ENCODE peak calls at places on chromosome 19, in six cellular contexts. P is left ventricle myocardium inferior; Y is SJSA1; Q is brain microvascular endothelial cell; H is CD4-positive, alpha-beta memory T cell; U is uterus. I is an unnamed sample.

GRCh38 chr19:42366676-42367075 is 23.4 kb downstream of the CNFN start:
- DNase-seq in P (no peak), Y (no peak), Q (no peak), H (no peak), U (no peak), I (no peak)

GRCh38 chr19:29387586-29387985 is 138.2 kb upstream of the VSTM2B start:
- DNase-seq in P (no peak), Y (no peak), Q (no peak), H (no peak), U (no peak), I (no peak)

GRCh38 chr19:57620673-57621348 is 6.8 kb downstream of the ZNF134 start:
- DNase-seq in P (no peak), Y (peak), Q (no peak), H (no peak), U (no peak), I (no peak)

GRCh38 chr19:49700563-49700962 is 9.6 kb downstream of the CPT1C start:
- DNase-seq in P (no peak), Y (no peak), Q (no peak), H (no peak), U (no peak), I (no peak)

GRCh38 chr19:11279505-11280236 is 16.3 kb upstream of the TSPAN16 start:
- DNase-seq in P (no peak), Y (peak), Q (no peak), H (peak), U (no peak), I (peak)

GRCh38 chr19:4063369-4064072 is 3.2 kb downstream of the ZBTB7A start:
- DNase-seq in P (no peak), Y (no peak), Q (no peak), H (no peak), U (no peak), I (no peak)

GRCh38 chr19:32404939-32405430 is 585 bp upstream of the DPY19L3 start:
- DNase-seq in P (peak), Y (no peak), Q (peak), H (no peak), U (peak), I (peak)

GRCh38 chr19:41330946-41331678 is 21.1 kb downstream of the CCDC97 start:
- DNase-seq in P (no peak), Y (no peak), Q (no peak), H (no peak), U (no peak), I (peak)

GRCh38 chr19:16199275-16199932 is 1.7 kb downstream of the AP1M1 start:
- DNase-seq in P (no peak), Y (no peak), Q (no peak), H (no peak), U (no peak), I (no peak)

GRCh38 chr19:44807162-44807561 is 1.7 kb upstream of the BCAM start:
- DNase-seq in P (no peak), Y (no peak), Q (no peak), H (no peak), U (no peak), I (no peak)

GRCh38 chr19:1105217-1105872 is 1.6 kb downstream of the GPX4 start:
- DNase-seq in P (no peak), Y (no peak), Q (no peak), H (no peak), U (no peak), I (no peak)

GRCh38 chr19:10625762-10626138 is 397 bp downstream of the SLC44A2 start:
- DNase-seq in P (no peak), Y (no peak), Q (no peak), H (no peak), U (no peak), I (no peak)

GRCh38 chr19:436413-436950 is 24.4 kb downstream of the SHC2 start:
- DNase-seq in P (no peak), Y (no peak), Q (no peak), H (no peak), U (no peak), I (no peak)

GRCh38 chr19:13208964-13209796 is 59.0 kb downstream of the IER2 start:
- DNase-seq in P (no peak), Y (no peak), Q (no peak), H (no peak), U (peak), I (no peak)

GRCh38 chr19:48190288-48191284 is 20.1 kb downstream of the ZSWIM9 start:
- DNase-seq in P (no peak), Y (peak), Q (peak), H (peak), U (no peak), I (no peak)

GRCh38 chr19:4737955-4738580 is 14.4 kb upstream of the DPP9 start:
- DNase-seq in P (no peak), Y (no peak), Q (no peak), H (no peak), U (no peak), I (no peak)

GRCh38 chr19:41397086-41398041 is at the start of the genes BCKDHA and EXOSC5:
- DNase-seq in P (peak), Y (peak), Q (peak), H (peak), U (peak), I (peak)

GRCh38 chr19:30227071-30227621 is 145.0 kb upstream of the ZNF536 start:
- DNase-seq in P (no peak), Y (peak), Q (no peak), H (no peak), U (no peak), I (no peak)

GRCh38 chr19:5148794-5149190 is 179.9 kb downstream of the KDM4B start:
- DNase-seq in P (peak), Y (no peak), Q (no peak), H (no peak), U (no peak), I (peak)

GRCh38 chr19:41175825-41176734 is 16.9 kb upstream of the CYP2S1 start:
- DNase-seq in P (peak), Y (peak), Q (peak), H (peak), U (peak), I (peak)

GRCh38 chr19:49335071-49335783 is at the start of gene CD37:
- DNase-seq in P (no peak), Y (no peak), Q (no peak), H (peak), U (no peak), I (peak)

GRCh38 chr19:2589441-2589840 is 113.1 kb downstream of the GNG7 start:
- DNase-seq in P (no peak), Y (no peak), Q (no peak), H (no peak), U (no peak), I (no peak)

GRCh38 chr19:1873524-1874473 is 10.4 kb upstream of the KLF16 start:
- DNase-seq in P (peak), Y (no peak), Q (no peak), H (no peak), U (no peak), I (no peak)

GRCh38 chr19:3033595-3034193 is 4.6 kb upstream of the TLE2 start:
- DNase-seq in P (no peak), Y (no peak), Q (no peak), H (no peak), U (no peak), I (no peak)

GRCh38 chr19:16445238-16446107 is 26.3 kb downstream of the EPS15L1 start:
- DNase-seq in P (no peak), Y (peak), Q (no peak), H (no peak), U (no peak), I (no peak)

GRCh38 chr19:54882758-54883157 is 8.7 kb downstream of the FCAR start:
- DNase-seq in P (no peak), Y (no peak), Q (no peak), H (no peak), U (no peak), I (no peak)

GRCh38 chr19:990119-990571 is 6.0 kb downstream of the WDR18 start:
- DNase-seq in P (no peak), Y (no peak), Q (no peak), H (no peak), U (no peak), I (no peak)

GRCh38 chr19:27828781-27829275 is 1384.1 kb downstream of the UQCRFS1 start:
- DNase-seq in P (no peak), Y (no peak), Q (no peak), H (no peak), U (no peak), I (no peak)

GRCh38 chr19:3547301-3547731 is 8.3 kb downstream of the TEKTIP1 start:
- DNase-seq in P (no peak), Y (no peak), Q (no peak), H (no peak), U (no peak), I (no peak)

GRCh38 chr19:720691-721160 is 12.0 kb downstream of the PALM start:
- DNase-seq in P (no peak), Y (no peak), Q (no peak), H (no peak), U (no peak), I (no peak)

GRCh38 chr19:16325671-16326400 is 1.2 kb downstream of the KLF2 start:
- DNase-seq in P (no peak), Y (no peak), Q (no peak), H (peak), U (peak), I (peak)

GRCh38 chr19:3171894-3172679 is 6.5 kb upstream of the S1PR4 start:
- DNase-seq in P (no peak), Y (no peak), Q (no peak), H (no peak), U (no peak), I (no peak)

GRCh38 chr19:13103961-13104847 is 1.5 kb upstream of the LYL1 start:
- DNase-seq in P (peak), Y (no peak), Q (no peak), H (peak), U (peak), I (peak)

GRCh38 chr19:54739587-54740497 is 1.5 kb downstream of the KIR2DL3 start:
- DNase-seq in P (no peak), Y (peak), Q (no peak), H (no peak), U (no peak), I (no peak)

GRCh38 chr19:34969721-34970120 is 5.7 kb upstream of the ZNF792 start:
- DNase-seq in P (no peak), Y (no peak), Q (no peak), H (no peak), U (no peak), I (no peak)

GRCh38 chr19:12749938-12750521 is 1.6 kb upstream of the BEST2 start:
- DNase-seq in P (no peak), Y (peak), Q (peak), H (no peak), U (no peak), I (no peak)

GRCh38 chr19:45971260-45971902 is 2.3 kb downstream of the NOVA2 start:
- DNase-seq in P (peak), Y (no peak), Q (no peak), H (no peak), U (no peak), I (no peak)

GRCh38 chr19:45973564-45974338 is at the start of gene NOVA2:
- DNase-seq in P (peak), Y (peak), Q (peak), H (no peak), U (peak), I (no peak)

GRCh38 chr19:45969676-45970075 is 4.0 kb downstream of the NOVA2 start:
- DNase-seq in P (no peak), Y (no peak), Q (no peak), H (no peak), U (no peak), I (no peak)

GRCh38 chr19:45972944-45973525 is 630 bp downstream of the NOVA2 start:
- DNase-seq in P (no peak), Y (no peak), Q (no peak), H (no peak), U (no peak), I (no peak)

GRCh38 chr19:45972081-45972943 is 1.4 kb downstream of the NOVA2 start:
- DNase-seq in P (peak), Y (no peak), Q (no peak), H (peak), U (no peak), I (peak)
- H3K27ac ChIP-seq in P (peak), Y (no peak), Q (no peak), H (no peak), U (peak), I (no peak)

GRCh38 chr19:6616011-6616410 is 25.1 kb upstream of the CD70 start:
- DNase-seq in P (no peak), Y (peak), Q (no peak), H (no peak), U (no peak), I (no peak)

GRCh38 chr19:6613711-6614110 is 22.8 kb upstream of the CD70 start:
- DNase-seq in P (no peak), Y (no peak), Q (no peak), H (no peak), U (no peak), I (no peak)

GRCh38 chr19:6608950-6609349 is 18.0 kb upstream of the CD70 start:
- DNase-seq in P (no peak), Y (no peak), Q (no peak), H (no peak), U (no peak), I (no peak)

GRCh38 chr19:6610934-6611370 is 20.0 kb upstream of the CD70 start:
- DNase-seq in P (no peak), Y (peak), Q (peak), H (no peak), U (no peak), I (no peak)

GRCh38 chr19:6611441-6611852 is 20.5 kb upstream of the CD70 start:
- DNase-seq in P (no peak), Y (no peak), Q (no peak), H (no peak), U (no peak), I (no peak)
- H3K27ac ChIP-seq in P (no peak), Y (peak), Q (peak), H (no peak), U (no peak), I (no peak)

DNA sequence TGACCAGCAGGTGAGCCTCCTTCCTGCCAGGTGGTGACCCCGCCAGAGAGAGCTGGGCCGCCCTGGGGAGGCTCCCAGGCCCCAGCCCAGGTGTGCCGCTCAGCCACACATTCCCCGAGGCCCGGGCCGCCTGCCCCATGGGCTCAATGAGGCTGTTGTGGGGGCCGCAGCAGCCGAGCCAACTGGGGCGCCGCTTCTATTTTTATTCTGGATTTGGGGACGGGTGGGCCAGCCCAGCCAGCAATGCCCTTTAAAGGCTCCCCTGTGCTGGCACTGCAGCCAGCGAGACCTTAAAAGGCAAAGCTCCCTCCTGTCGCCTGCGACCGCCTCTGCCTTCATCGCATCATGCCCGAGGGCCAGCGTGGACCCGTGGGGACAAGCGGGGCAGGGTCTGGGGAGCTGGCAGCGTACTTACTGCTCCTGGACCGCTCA is 17.7 kb upstream of the CRTC1 start:
- DNase-seq in P (no peak), Y (no peak), Q (no peak), H (no peak), U (no peak), I (no peak)
- H3K27ac ChIP-seq in P (peak), Y (no peak), Q (no peak), H (no peak), U (no peak), I (no peak)

GRCh38 chr19:19822148-19822429 is 539 bp upstream of the ZNF506 start:
- DNase-seq in P (no peak), Y (no peak), Q (no peak), H (no peak), U (no peak), I (no peak)

GRCh38 chr19:19816679-19817078 is 4.9 kb downstream of the ZNF506 start:
- DNase-seq in P (peak), Y (no peak), Q (no peak), H (no peak), U (no peak), I (no peak)

GRCh38 chr19:19821366-19822147 is at the start of gene ZNF506:
- DNase-seq in P (peak), Y (peak), Q (peak), H (peak), U (peak), I (peak)

GRCh38 chr19:19820774-19821315 is 705 bp downstream of the ZNF506 start:
- DNase-seq in P (no peak), Y (no peak), Q (peak), H (no peak), U (no peak), I (no peak)

GRCh38 chr19:19817357-19817756 is 4.2 kb downstream of the ZNF506 start:
- DNase-seq in P (no peak), Y (no peak), Q (no peak), H (peak), U (no peak), I (peak)
- H3K27ac ChIP-seq in P (peak), Y (no peak), Q (no peak), H (peak), U (no peak), I (no peak)

DNA sequence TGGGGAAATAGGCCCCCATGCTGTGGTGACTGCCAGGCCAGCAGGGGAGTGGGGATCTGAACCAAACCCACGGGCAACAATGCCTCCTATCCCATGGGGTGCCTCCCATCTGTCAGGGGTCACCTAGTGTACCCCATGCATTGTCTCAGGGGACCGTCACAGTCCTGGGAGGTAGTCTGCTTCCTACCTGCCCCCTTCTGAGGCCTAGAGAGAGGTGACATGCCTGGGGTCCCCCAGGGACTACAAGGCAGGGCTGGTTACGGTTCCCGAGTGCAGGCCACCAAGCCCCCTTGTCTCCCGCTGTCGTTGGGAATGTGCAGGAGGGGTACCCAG is 11.1 kb downstream of the NDUFB7 start:
- DNase-seq in P (no peak), Y (no peak), Q (no peak), H (no peak), U (no peak), I (no peak)
- H3K27ac ChIP-seq in P (peak), Y (no peak), Q (no peak), H (no peak), U (peak), I (no peak)

GRCh38 chr19:18317998-18318800 is 4.7 kb downstream of the LSM4 start:
- DNase-seq in P (peak), Y (no peak), Q (no peak), H (peak), U (no peak), I (peak)
- H3K27ac ChIP-seq in P (peak), Y (no peak), Q (no peak), H (peak), U (peak), I (peak)

GRCh38 chr19:31254611-31255010 is 94.6 kb downstream of the TSHZ3 start:
- DNase-seq in P (no peak), Y (no peak), Q (no peak), H (no peak), U (no peak), I (no peak)
- H3K27ac ChIP-seq in P (no peak), Y (no peak), Q (no peak), H (no peak), U (no peak), I (no peak)

GRCh38 chr19:39830847-39831246 is 3.1 kb downstream of the DYRK1B start:
- DNase-seq in P (no peak), Y (no peak), Q (no peak), H (no peak), U (no peak), I (no peak)
- H3K27ac ChIP-seq in P (no peak), Y (no peak), Q (no peak), H (no peak), U (no peak), I (no peak)